ENCODE peak calls at places on chromosomes 13 and 19, in nine cellular contexts. M, O, J, L, U, H, I, D and N are unnamed samples.

GRCh38 chr19:58021541-58022282 is 12.1 kb upstream of the ZSCAN1 start:
- DNase-seq in M (peak), O (no peak), J (peak), L (no peak), U (no peak), H (peak), I (peak), D (no peak), N (peak)

GRCh38 chr19:8240274-8241229 is 31.4 kb downstream of the CERS4 start:
- DNase-seq in M (peak), O (peak), J (peak), L (peak), U (peak), H (peak), I (no peak), D (peak), N (peak)

GRCh38 chr19:29446331-29446730 is 79.5 kb upstream of the VSTM2B start:
- DNase-seq in M (no peak), O (no peak), J (no peak), L (no peak), U (no peak), H (no peak), I (no peak), D (no peak), N (no peak)

GRCh38 chr19:3062165-3063105 is at the start of gene TLE5:
- DNase-seq in M (peak), O (no peak), J (no peak), L (peak), U (no peak), H (peak), I (peak), D (peak), N (no peak)

GRCh38 chr13:86974251-86974994 is 696.7 kb upstream of the SLITRK5 start:
- DNase-seq in M (no peak), O (no peak), J (no peak), L (no peak), U (no peak), H (no peak), I (no peak), D (no peak), N (no peak)

GRCh38 chr19:20182232-20182785 is 15.3 kb downstream of the ZNF486 start:
- DNase-seq in M (no peak), O (no peak), J (no peak), L (no peak), U (no peak), H (no peak), I (no peak), D (no peak), N (no peak)

GRCh38 chr13:43698743-43699142 is 88.0 kb downstream of the ENOX1 start:
- DNase-seq in M (peak), O (no peak), J (peak), L (no peak), U (no peak), H (no peak), I (no peak), D (no peak), N (no peak)

GRCh38 chr19:13459351-13459750 is 46.9 kb downstream of the CACNA1A start:
- DNase-seq in M (no peak), O (peak), J (no peak), L (no peak), U (no peak), H (no peak), I (peak), D (no peak), N (no peak)

GRCh38 chr13:34943675-34944634 is 1.9 kb downstream of the NBEA start:
- DNase-seq in M (no peak), O (no peak), J (no peak), L (no peak), U (no peak), H (no peak), I (no peak), D (no peak), N (peak)

GRCh38 chr19:3404324-3405260 is 38.2 kb downstream of the NFIC start:
- DNase-seq in M (peak), O (peak), J (peak), L (peak), U (no peak), H (no peak), I (no peak), D (peak), N (no peak)

GRCh38 chr13:65926750-65927171 is 1303.4 kb downstream of the PCDH9 start:
- DNase-seq in M (no peak), O (no peak), J (no peak), L (peak), U (no peak), H (peak), I (peak), D (no peak), N (no peak)

GRCh38 chr13:100835695-100836094 is 161.1 kb upstream of the TMTC4 start:
- DNase-seq in M (no peak), O (no peak), J (no peak), L (no peak), U (no peak), H (no peak), I (no peak), D (no peak), N (no peak)

GRCh38 chr13:101579291-101579802 is 126.9 kb downstream of the ITGBL1 start:
- DNase-seq in M (peak), O (no peak), J (peak), L (no peak), U (no peak), H (no peak), I (peak), D (peak), N (no peak)

GRCh38 chr13:32581177-32581786 is 5.0 kb upstream of the PDS5B start:
- DNase-seq in M (peak), O (no peak), J (peak), L (no peak), U (no peak), H (peak), I (peak), D (peak), N (peak)

GRCh38 chr19:30105723-30106122 is 163.7 kb downstream of the URI1 start:
- DNase-seq in M (no peak), O (no peak), J (no peak), L (no peak), U (peak), H (no peak), I (no peak), D (no peak), N (no peak)

GRCh38 chr13:29550589-29550988 is 44.9 kb downstream of the SLC7A1 start:
- DNase-seq in M (no peak), O (no peak), J (no peak), L (no peak), U (no peak), H (no peak), I (no peak), D (no peak), N (no peak)

GRCh38 chr13:112990783-112991182 is 21.8 kb downstream of the MCF2L start:
- DNase-seq in M (no peak), O (no peak), J (no peak), L (no peak), U (no peak), H (no peak), I (peak), D (no peak), N (no peak)

GRCh38 chr13:46565808-46566750 is 13.1 kb downstream of the LRCH1 start:
- DNase-seq in M (no peak), O (no peak), J (no peak), L (no peak), U (no peak), H (no peak), I (no peak), D (no peak), N (no peak)

GRCh38 chr13:67390462-67391093 is 160.4 kb upstream of the PCDH9 start:
- DNase-seq in M (no peak), O (no peak), J (peak), L (no peak), U (no peak), H (no peak), I (no peak), D (no peak), N (no peak)

GRCh38 chr13:28161370-28161769 is 23.0 kb downstream of the PAN3 start:
- DNase-seq in M (peak), O (no peak), J (peak), L (no peak), U (no peak), H (no peak), I (no peak), D (no peak), N (no peak)

GRCh38 chr19:7988307-7988706 is 17.1 kb downstream of the ELAVL1 start:
- DNase-seq in M (peak), O (no peak), J (no peak), L (no peak), U (no peak), H (no peak), I (no peak), D (no peak), N (no peak)

GRCh38 chr13:99119686-99120085 is 81.0 kb upstream of the UBAC2 start:
- DNase-seq in M (no peak), O (no peak), J (no peak), L (no peak), U (no peak), H (no peak), I (no peak), D (no peak), N (no peak)

GRCh38 chr13:100665403-100665802 is 9.2 kb downstream of the TMTC4 start:
- DNase-seq in M (no peak), O (no peak), J (no peak), L (no peak), U (no peak), H (no peak), I (no peak), D (no peak), N (no peak)

GRCh38 chr19:58229255-58229639 is 533 bp downstream of the ZNF544 start:
- DNase-seq in M (peak), O (no peak), J (peak), L (peak), U (no peak), H (peak), I (peak), D (no peak), N (peak)

GRCh38 chr19:9828551-9829063 is 889 bp downstream of the UBL5 start:
- DNase-seq in M (peak), O (no peak), J (no peak), L (no peak), U (no peak), H (peak), I (no peak), D (no peak), N (no peak)

GRCh38 chr13:44879452-44880058 is 109.7 kb downstream of the NUFIP1 start:
- DNase-seq in M (peak), O (no peak), J (peak), L (no peak), U (peak), H (peak), I (peak), D (no peak), N (no peak)

GRCh38 chr13:27549406-27549981 is 70.8 kb downstream of the LNX2 start:
- DNase-seq in M (no peak), O (no peak), J (no peak), L (no peak), U (no peak), H (no peak), I (peak), D (no peak), N (no peak)

GRCh38 chr19:5667751-5668271 is 12.5 kb downstream of the MICOS13 start:
- DNase-seq in M (no peak), O (no peak), J (no peak), L (no peak), U (no peak), H (no peak), I (no peak), D (no peak), N (no peak)

GRCh38 chr19:8589177-8589714 is 12.0 kb upstream of the MYO1F start:
- DNase-seq in M (no peak), O (no peak), J (no peak), L (no peak), U (no peak), H (no peak), I (no peak), D (no peak), N (no peak)

GRCh38 chr19:3034845-3035541 is 5.9 kb upstream of the TLE2 start:
- DNase-seq in M (peak), O (no peak), J (peak), L (no peak), U (no peak), H (peak), I (no peak), D (no peak), N (peak)